ENCODE peak calls at places on chromosomes 6 and 20, in five cellular contexts. F is mesothelial cell of epicardium, P is GM12865, W is AG10803, H is HFFc6. M is an unnamed sample.

GRCh38 chr6:100088009-100088408 is 94.0 kb upstream of the MCHR2 start:
- DNase-seq in F (no peak), P (no peak), W (peak; percentile 95), H (peak; percentile 85), M (no peak)

GRCh38 chr6:122789078-122789861 is at the start of gene SMPDL3A:
- DNase-seq in F (peak; percentile 30), P (peak; percentile 28), W (peak; percentile 78), H (peak; percentile 80), M (peak; percentile 75)

GRCh38 chr6:105135056-105135455 is 44.8 kb downstream of the POPDC3 start:
- DNase-seq in F (no peak), P (no peak), W (peak; percentile 50), H (no peak), M (no peak)

GRCh38 chr6:25360611-25361010 is 81.4 kb downstream of the CARMIL1 start:
- DNase-seq in F (no peak), P (no peak), W (peak; percentile 93), H (peak; percentile 59), M (no peak)

GRCh38 chr6:71190809-71191208 is 97.8 kb upstream of the OGFRL1 start:
- DNase-seq in F (no peak), P (peak; percentile 12), W (peak; percentile 44), H (peak; percentile 34), M (no peak)

GRCh38 chr6:6494677-6495076 is 93.8 kb upstream of the LY86 start:
- DNase-seq in F (no peak), P (peak; percentile 76), W (peak; percentile 4), H (no peak), M (peak; percentile 47)

GRCh38 chr6:57198926-57199636 is 23.0 kb downstream of the RAB23 start:
- DNase-seq in F (no peak), P (no peak), W (no peak), H (no peak), M (no peak)

GRCh38 chr6:70379473-70380013 is 33.8 kb upstream of the FAM135A start:
- DNase-seq in F (no peak), P (no peak), W (no peak), H (no peak), M (no peak)

GRCh38 chr6:150368762-150369161 is at the start of gene IYD:
- DNase-seq in F (no peak), P (no peak), W (no peak), H (no peak), M (no peak)

GRCh38 chr6:105780146-105780860 is 305.8 kb upstream of the PRDM1 start:
- DNase-seq in F (no peak), P (peak; percentile 69), W (peak; percentile 73), H (no peak), M (no peak)

GRCh38 chr6:3919130-3919628 is 70.0 kb downstream of the FAM50B start:
- DNase-seq in F (no peak), P (no peak), W (peak; percentile 96), H (peak; percentile 85), M (no peak)

GRCh38 chr6:6878921-6879585 is 228.7 kb upstream of the RREB1 start:
- DNase-seq in F (no peak), P (no peak), W (no peak), H (no peak), M (no peak)

GRCh38 chr20:63979549-63980316 is at the start of gene SAMD10:
- DNase-seq in F (peak; percentile 72), P (peak; percentile 89), W (no peak), H (no peak), M (no peak)

GRCh38 chr6:150599199-150600002 is at the start of gene PLEKHG1:
- DNase-seq in F (peak; percentile 53), P (peak; percentile 73), W (peak; percentile 40), H (no peak), M (no peak)

GRCh38 chr6:167664678-167665445 is 161.8 kb upstream of the AFDN start:
- DNase-seq in F (no peak), P (no peak), W (no peak), H (no peak), M (no peak)

GRCh38 chr20:48818481-48818987 is 9.3 kb downstream of the PREX1 start:
- DNase-seq in F (no peak), P (peak; percentile 83), W (no peak), H (no peak), M (no peak)

GRCh38 chr20:38779247-38780097 is 26.0 kb upstream of the PPP1R16B start:
- DNase-seq in F (no peak), P (no peak), W (no peak), H (no peak), M (no peak)

GRCh38 chr20:35199696-35200095 is 26.8 kb upstream of the MMP24 start:
- DNase-seq in F (no peak), P (no peak), W (no peak), H (peak; percentile 58), M (no peak)

GRCh38 chr6:43052842-43053544 is 658 bp downstream of the CUL7 start:
- DNase-seq in F (no peak), P (peak; percentile 30), W (no peak), H (no peak), M (no peak)

GRCh38 chr6:170292778-170293164 is 1.9 kb upstream of the DLL1 start:
- DNase-seq in F (no peak), P (no peak), W (no peak), H (no peak), M (no peak)

GRCh38 chr6:35745480-35745879 is 8.6 kb downstream of the ARMC12 start:
- DNase-seq in F (no peak), P (no peak), W (no peak), H (no peak), M (no peak)

GRCh38 chr20:10466325-10466724 is 31.2 kb downstream of the SLX4IP start:
- DNase-seq in F (no peak), P (no peak), W (peak; percentile 37), H (no peak), M (no peak)

GRCh38 chr6:30331981-30332380 is 5.3 kb downstream of the TRIM39 start:
- DNase-seq in F (no peak), P (no peak), W (no peak), H (no peak), M (no peak)

GRCh38 chr6:109794201-109794926 is 103.3 kb downstream of the FIG4 start:
- DNase-seq in F (no peak), P (peak; percentile 2), W (peak; percentile 79), H (peak; percentile 73), M (no peak)

GRCh38 chr6:133130863-133131262 is 110.3 kb upstream of the EYA4 start:
- DNase-seq in F (no peak), P (no peak), W (no peak), H (no peak), M (peak; percentile 88)

GRCh38 chr6:9467746-9468145 is 947.1 kb downstream of the TFAP2A start:
- DNase-seq in F (no peak), P (no peak), W (peak; percentile 83), H (peak; percentile 37), M (no peak)

GRCh38 chr6:158285321-158285960 is 26.8 kb upstream of the TULP4 start:
- DNase-seq in F (no peak), P (no peak), W (peak; percentile 39), H (no peak), M (peak; percentile 43)

GRCh38 chr20:1396702-1397101 is 3.8 kb upstream of the FKBP1A start:
- DNase-seq in F (no peak), P (no peak), W (no peak), H (no peak), M (no peak)

GRCh38 chr20:942611-943010 is 26.5 kb upstream of the ANGPT4 start:
- DNase-seq in F (no peak), P (no peak), W (no peak), H (no peak), M (no peak)

GRCh38 chr20:50593005-50593335 is 82.8 kb downstream of the PTPN1 start:
- DNase-seq in F (no peak), P (no peak), W (no peak), H (no peak), M (no peak)
- TF ChIP-seq CTCF in F (no peak), P (no peak), W (no peak), H (no peak), M (no peak)

GRCh38 chr6:12635813-12636212 is 80.8 kb upstream of the PHACTR1 start:
- DNase-seq in F (no peak), P (no peak), W (peak; percentile 39), H (no peak), M (no peak)

GRCh38 chr6:12635375-12635774 is 81.2 kb upstream of the PHACTR1 start:
- DNase-seq in F (no peak), P (no peak), W (no peak), H (no peak), M (no peak)

GRCh38 chr6:12637960-12638641 is 78.5 kb upstream of the PHACTR1 start:
- DNase-seq in F (no peak), P (peak; percentile 65), W (peak; percentile 83), H (peak; percentile 82), M (peak; percentile 58)

GRCh38 chr6:12640438-12640837 is 76.1 kb upstream of the PHACTR1 start:
- DNase-seq in F (no peak), P (no peak), W (no peak), H (no peak), M (no peak)

DNA sequence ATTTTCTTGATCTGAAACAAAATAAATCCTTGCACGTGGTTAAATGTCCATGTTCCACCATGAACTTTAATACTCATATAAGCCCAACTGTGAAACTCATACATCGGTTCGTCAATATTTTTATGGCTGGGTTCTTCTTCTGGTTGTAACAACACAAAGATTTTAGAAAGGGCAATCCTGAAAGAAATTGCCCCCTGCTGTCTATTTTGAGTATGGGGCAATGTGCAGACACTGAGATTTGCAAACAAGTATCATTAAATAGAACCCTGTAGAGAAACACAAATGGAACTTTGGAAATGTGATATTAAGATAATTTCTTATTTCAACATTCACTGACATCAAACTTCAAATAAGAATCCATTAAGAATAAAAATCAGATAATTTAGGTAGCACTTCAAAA is 80.2 kb upstream of the PHACTR1 start:
- DNase-seq in F (no peak), P (no peak), W (no peak), H (no peak), M (no peak)
- TF ChIP-seq CTCF in F (no peak), P (peak; percentile 5), W (peak; percentile 25), H (peak; percentile 54), M (no peak)

DNA sequence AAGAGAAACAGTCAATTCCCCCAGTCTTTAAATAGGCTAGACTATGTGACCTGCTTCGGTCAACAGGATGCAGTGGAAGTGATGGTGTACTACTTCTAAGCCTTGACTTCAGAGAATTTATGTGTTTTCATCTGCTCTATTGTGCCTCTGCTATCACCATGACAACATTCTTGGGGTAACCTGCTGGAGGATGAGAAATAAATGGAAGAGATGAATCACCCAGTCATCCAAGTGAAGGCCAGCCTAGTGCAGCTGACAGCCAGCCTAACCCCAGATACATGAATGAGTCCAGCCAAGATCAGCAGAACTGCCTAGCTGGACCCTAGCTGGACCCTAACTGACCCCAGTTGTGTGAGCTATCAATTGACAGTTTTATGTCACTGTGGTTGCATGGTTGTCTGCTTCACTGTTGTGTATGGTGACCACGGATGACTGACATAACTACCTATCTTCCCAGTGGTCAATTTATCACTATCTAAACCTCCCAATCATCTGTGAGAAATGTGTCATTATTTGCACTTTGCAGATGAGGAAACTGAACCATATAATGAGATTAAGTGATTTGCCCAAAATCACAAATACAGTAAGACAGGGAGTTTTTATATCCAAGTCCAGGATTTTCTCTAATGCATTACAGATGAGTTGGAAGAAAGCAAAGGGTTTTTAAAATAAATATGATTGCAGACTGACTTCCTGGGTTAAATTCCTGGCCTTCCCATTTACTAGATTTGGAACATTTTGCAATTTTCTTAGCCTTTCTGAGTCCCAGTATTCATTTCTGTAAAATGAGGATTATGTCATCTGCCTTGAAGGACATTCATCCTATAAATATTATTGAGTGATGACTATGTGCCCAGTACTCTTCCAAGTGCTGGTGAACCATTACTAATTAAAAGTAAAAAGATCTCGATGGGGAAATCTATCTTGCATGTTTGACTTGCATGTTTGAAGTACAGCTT is 136.4 kb upstream of the PLCB4 start:
- DNase-seq in F (no peak), P (no peak), W (peak; percentile 91), H (peak; percentile 98), M (no peak)
- TF ChIP-seq CTCF in F (no peak), P (no peak), W (no peak), H (peak; percentile 10), M (no peak)

GRCh38 chr6:142195862-142196536 is 48.9 kb downstream of the VTA1 start:
- DNase-seq in F (no peak), P (no peak), W (no peak), H (peak; percentile 12), M (no peak)
- TF ChIP-seq CTCF in F (no peak), P (no peak), W (no peak), H (no peak), M (no peak)

M was measured in dorsolateral prefrontal cortex.